ENCODE peak calls at places on chromosomes 11 and 22, in six cellular contexts. F, Z, X, I, Y and J are unnamed samples.

GRCh38 chr11:68430384-68430783 is 30.2 kb upstream of the PPP6R3 start:
- DNase-seq in F (no peak), Z (no peak), X (no peak), I (no peak), Y (no peak), J (no peak)

GRCh38 chr22:23675502-23676415 is 15.1 kb upstream of the RGL4 start:
- DNase-seq in F (no peak), Z (no peak), X (no peak), I (no peak), Y (no peak), J (no peak)

GRCh38 chr22:35154937-35155387 is 89.0 kb downstream of the ISX start:
- DNase-seq in F (no peak), Z (peak), X (peak), I (peak), Y (peak), J (peak)

GRCh38 chr11:44158384-44158783 is 62.9 kb downstream of the EXT2 start:
- DNase-seq in F (no peak), Z (no peak), X (no peak), I (no peak), Y (no peak), J (no peak)

GRCh38 chr22:27345681-27346080 is 455.9 kb downstream of the MN1 start:
- DNase-seq in F (no peak), Z (no peak), X (no peak), I (no peak), Y (no peak), J (no peak)

GRCh38 chr11:124798991-124799383 is 1.2 kb downstream of the MSANTD2 start:
- DNase-seq in F (peak), Z (no peak), X (no peak), I (peak), Y (peak), J (peak)

GRCh38 chr11:16987205-16987568 is 27.0 kb downstream of the PLEKHA7 start:
- DNase-seq in F (no peak), Z (no peak), X (no peak), I (no peak), Y (no peak), J (no peak)

GRCh38 chr11:100776212-100776896 is 89.3 kb downstream of the ARHGAP42 start:
- DNase-seq in F (no peak), Z (no peak), X (no peak), I (peak), Y (peak), J (no peak)

GRCh38 chr22:36010090-36010489 is 18.5 kb downstream of the RBFOX2 start:
- DNase-seq in F (no peak), Z (no peak), X (peak), I (no peak), Y (no peak), J (no peak)

GRCh38 chr11:36195496-36196346 is 93.5 kb downstream of the COMMD9 start:
- DNase-seq in F (no peak), Z (no peak), X (no peak), I (no peak), Y (no peak), J (no peak)

GRCh38 chr22:38941488-38941987 is 15.9 kb upstream of the APOBEC3A start:
- DNase-seq in F (peak), Z (peak), X (peak), I (no peak), Y (no peak), J (no peak)

GRCh38 chr11:95055273-95055897 is 6.2 kb downstream of the KDM4F start:
- DNase-seq in F (no peak), Z (no peak), X (no peak), I (no peak), Y (no peak), J (no peak)

GRCh38 chr11:102986815-102987214 is 31.3 kb upstream of the MMP13 start:
- DNase-seq in F (no peak), Z (no peak), X (no peak), I (no peak), Y (no peak), J (no peak)

GRCh38 chr22:49848690-49849160 is 4.9 kb upstream of the ZBED4 start:
- DNase-seq in F (no peak), Z (no peak), X (no peak), I (no peak), Y (no peak), J (no peak)

GRCh38 chr11:18697581-18697980 is 998 bp upstream of the TMEM86A start:
- DNase-seq in F (no peak), Z (no peak), X (no peak), I (no peak), Y (no peak), J (no peak)

GRCh38 chr11:18700375-18700774 is 1.8 kb downstream of the TMEM86A start:
- DNase-seq in F (no peak), Z (no peak), X (no peak), I (no peak), Y (no peak), J (peak)

GRCh38 chr11:18699269-18699596 is 654 bp downstream of the TMEM86A start:
- DNase-seq in F (no peak), Z (no peak), X (no peak), I (no peak), Y (no peak), J (no peak)

GRCh38 chr11:18699848-18700261 is 1.3 kb downstream of the TMEM86A start:
- DNase-seq in F (no peak), Z (peak), X (no peak), I (no peak), Y (no peak), J (no peak)

DNA sequence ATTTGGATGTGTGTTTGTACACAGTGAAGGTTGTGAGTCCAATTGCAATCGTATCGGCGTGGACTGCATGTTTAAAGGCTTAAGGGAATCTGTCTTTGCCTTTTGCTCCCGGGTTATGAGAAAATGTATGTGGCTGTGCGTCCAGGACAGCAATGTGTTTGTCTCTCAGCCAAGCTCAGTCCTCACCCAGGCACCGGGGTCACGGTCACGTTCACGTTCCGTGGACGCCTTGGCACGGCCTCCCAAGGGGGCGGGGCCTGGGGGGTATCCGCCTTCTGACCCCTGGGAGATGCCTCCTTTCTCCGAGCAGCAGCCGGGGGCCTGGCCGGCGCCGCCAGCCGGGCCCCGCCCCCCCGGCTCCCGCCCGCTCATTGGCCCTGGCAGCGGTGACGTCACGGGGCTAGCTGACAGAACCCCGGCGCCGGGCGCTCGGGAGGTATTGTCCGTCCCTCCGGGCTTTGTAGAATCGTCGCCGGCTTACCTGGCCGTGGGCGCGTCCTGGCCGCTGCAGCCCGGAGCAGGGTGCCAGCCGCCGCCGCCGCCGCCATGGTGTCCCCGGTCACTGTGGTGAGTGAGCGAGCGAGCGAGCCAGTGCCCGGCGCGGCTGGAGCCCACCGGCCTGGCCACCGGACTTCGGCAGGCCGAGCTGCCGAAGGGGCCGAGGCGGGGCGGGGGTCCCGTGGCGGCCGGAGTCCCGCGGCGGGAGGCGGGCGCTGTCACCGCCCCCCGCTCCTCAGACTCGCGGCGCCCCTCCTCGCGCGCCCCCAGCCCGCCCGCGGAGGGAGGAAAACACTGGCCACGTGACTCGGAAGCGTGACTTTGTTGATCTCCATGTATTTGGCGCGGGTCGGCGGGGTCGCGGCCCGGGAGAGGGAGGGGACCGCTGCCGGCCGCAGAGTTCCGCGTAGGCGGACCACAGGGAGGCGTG is at the start of gene TMEM86A:
- DNase-seq in F (peak), Z (peak), X (peak), I (no peak), Y (peak), J (peak)
- H3K27ac ChIP-seq in F (peak), Z (peak), X (no peak), I (no peak), Y (peak), J (no peak)

GRCh38 chr22:47123006-47123826 is 360.8 kb downstream of the TBC1D22A start:
- DNase-seq in F (no peak), Z (no peak), X (no peak), I (no peak), Y (no peak), J (peak)
- H3K27ac ChIP-seq in F (no peak), Z (no peak), X (no peak), I (no peak), Y (peak), J (peak)

GRCh38 chr11:130655308-130655707 is 206.9 kb downstream of the ADAMTS15 start:
- DNase-seq in F (no peak), Z (no peak), X (no peak), I (no peak), Y (no peak), J (no peak)
- H3K27ac ChIP-seq in F (no peak), Z (no peak), X (no peak), I (no peak), Y (no peak), J (no peak)

GRCh38 chr11:96265236-96265737 is 77.7 kb downstream of the MAML2 start:
- DNase-seq in F (no peak), Z (no peak), X (no peak), I (no peak), Y (no peak), J (no peak)

GRCh38 chr11:96263361-96263763 is 79.6 kb downstream of the MAML2 start:
- DNase-seq in F (no peak), Z (no peak), X (no peak), I (no peak), Y (peak), J (no peak)

GRCh38 chr11:96265972-96266371 is 77.0 kb downstream of the MAML2 start:
- DNase-seq in F (no peak), Z (no peak), X (no peak), I (no peak), Y (no peak), J (no peak)

GRCh38 chr11:96267001-96267489 is 76.0 kb downstream of the MAML2 start:
- DNase-seq in F (no peak), Z (no peak), X (no peak), I (no peak), Y (no peak), J (no peak)

DNA sequence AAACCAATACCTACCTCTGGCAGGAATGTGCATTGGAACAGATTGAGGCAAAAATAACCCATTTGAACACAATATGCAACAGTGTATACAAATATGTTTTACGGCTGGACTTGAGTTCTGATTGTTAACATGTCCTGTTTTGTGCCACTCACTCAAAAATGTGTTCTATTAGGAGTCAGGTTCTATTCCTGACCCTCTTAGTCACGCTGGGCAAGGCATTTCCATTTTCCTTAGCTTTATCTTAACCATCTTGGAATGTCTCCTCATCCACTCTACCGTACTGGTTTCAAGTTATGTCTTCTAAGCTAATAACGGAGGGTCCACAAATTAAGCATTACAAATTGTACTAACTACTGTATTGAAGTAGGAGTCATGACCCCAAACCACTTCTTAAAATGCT is 78.6 kb downstream of the MAML2 start:
- DNase-seq in F (no peak), Z (no peak), X (no peak), I (no peak), Y (no peak), J (no peak)
- H3K27ac ChIP-seq in F (no peak), Z (no peak), X (no peak), I (no peak), Y (peak), J (no peak)

DNA sequence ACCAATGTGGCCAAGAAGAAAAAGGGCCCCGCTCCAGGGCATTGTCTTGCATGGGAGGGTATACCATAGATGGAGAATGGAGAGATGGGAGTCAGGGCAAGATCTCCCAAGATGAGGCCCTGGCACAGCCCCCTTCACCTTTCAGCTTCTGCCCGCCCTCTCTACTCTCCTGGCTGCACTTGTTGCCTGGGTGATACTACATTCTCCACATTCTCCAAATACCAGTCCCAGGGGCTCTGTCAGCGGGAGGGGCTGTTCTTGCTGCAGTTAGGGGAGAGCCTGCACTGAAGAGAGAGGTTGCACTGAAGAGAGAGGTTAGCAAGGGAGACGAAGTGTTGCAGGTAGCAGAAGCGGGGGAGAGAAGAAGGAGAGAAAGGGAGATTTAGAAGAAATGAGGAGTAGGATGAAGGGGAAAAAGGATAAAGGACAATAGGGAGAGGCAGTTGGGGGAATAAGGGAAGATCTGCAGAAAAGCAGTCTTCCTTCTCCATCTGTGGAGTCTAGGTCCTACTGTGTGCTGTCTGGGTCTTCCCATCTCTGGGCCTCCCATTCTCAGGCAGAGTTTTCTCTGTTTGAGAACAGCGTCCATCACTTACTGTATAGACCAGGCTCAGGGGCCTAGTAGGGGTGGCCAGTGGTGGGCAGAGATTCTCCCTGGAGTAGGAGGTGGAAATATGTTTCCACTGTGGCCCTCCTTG is 8.0 kb downstream of the PHLDB1 start:
- DNase-seq in F (no peak), Z (no peak), X (peak), I (no peak), Y (no peak), J (no peak)
- H3K27ac ChIP-seq in F (no peak), Z (peak), X (peak), I (peak), Y (peak), J (no peak)

DNA sequence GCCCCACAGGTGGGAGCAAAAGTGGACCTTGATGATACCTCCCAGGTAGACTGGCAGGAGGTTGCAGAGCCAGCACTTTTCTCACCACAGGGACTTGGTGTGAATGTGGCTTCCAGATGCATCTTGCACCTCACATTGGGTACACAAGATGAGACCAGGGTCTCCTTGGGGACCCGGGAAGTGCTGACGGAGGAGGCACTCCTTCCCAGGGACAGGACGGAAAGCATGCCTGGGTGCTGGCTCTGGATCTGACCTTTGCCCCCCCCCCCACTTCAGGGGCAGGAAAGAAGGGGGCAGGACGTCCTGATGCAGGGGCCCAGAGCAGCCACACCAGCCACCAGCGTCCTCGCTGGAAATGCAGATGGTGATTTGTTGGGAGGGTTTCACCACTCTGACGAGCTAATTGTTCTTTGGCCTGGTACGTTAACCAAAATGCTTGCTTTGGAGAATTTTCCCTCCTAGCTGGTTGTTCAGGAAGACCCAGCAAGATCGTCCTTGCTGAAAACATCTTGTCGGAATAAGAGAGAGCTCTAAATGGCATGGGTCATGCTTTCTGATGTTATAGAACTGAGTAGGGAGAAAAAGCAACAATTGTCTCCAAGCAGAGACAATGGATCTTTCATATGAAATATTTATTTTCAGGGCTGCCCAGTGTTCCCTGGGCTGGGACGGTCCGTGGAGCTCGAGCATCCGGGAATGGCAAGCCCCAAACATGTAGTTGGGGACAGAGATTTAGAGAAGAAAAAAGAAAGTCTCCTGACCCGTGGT is 74.4 kb upstream of the PPARA start:
- DNase-seq in F (no peak), Z (no peak), X (no peak), I (no peak), Y (no peak), J (no peak)
- H3K27ac ChIP-seq in F (no peak), Z (peak), X (no peak), I (peak), Y (peak), J (peak)

GRCh38 chr11:121042296-121042695 is 18.4 kb downstream of the TBCEL start:
- DNase-seq in F (no peak), Z (no peak), X (no peak), I (no peak), Y (no peak), J (no peak)

GRCh38 chr11:121039971-121040613 is 16.2 kb downstream of the TBCEL start:
- DNase-seq in F (no peak), Z (no peak), X (no peak), I (no peak), Y (no peak), J (no peak)

GRCh38 chr11:121038642-121039409 is 14.9 kb downstream of the TBCEL start:
- DNase-seq in F (no peak), Z (no peak), X (no peak), I (no peak), Y (no peak), J (no peak)

GRCh38 chr11:121041072-121041471 is 17.2 kb downstream of the TBCEL start:
- DNase-seq in F (no peak), Z (no peak), X (no peak), I (no peak), Y (no peak), J (no peak)

GRCh38 chr11:121040614-121041002 is 16.7 kb downstream of the TBCEL start:
- DNase-seq in F (no peak), Z (no peak), X (no peak), I (no peak), Y (no peak), J (no peak)
- H3K27ac ChIP-seq in F (no peak), Z (no peak), X (no peak), I (no peak), Y (no peak), J (no peak)

DNA sequence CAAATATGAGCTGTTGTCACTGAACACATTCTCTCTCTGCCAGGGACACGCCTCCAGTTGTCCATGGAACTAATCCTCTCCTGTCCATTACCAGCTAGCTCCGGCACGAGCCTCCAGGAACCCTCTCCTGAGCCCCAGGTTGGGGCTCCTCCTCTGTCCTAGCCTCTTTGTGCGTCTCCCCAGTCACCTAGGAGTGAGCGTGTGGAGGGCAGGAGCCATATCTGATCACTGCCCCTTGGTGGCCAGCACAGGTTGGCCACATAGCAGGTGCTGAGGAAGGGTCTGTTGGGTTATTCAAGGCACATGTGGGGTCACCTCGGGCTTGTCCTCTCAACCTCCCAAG is 2.5 kb downstream of the SYVN1 start:
- DNase-seq in F (no peak), Z (no peak), X (no peak), I (no peak), Y (no peak), J (no peak)
- H3K27ac ChIP-seq in F (no peak), Z (no peak), X (no peak), I (no peak), Y (no peak), J (no peak)